ENCODE peak calls at places on chromosome 19, in ten cellular contexts. Z is IMR-90; Y is heart right ventricle; M is cardiac muscle cell; T is body of pancreas; N is Peyer's patch; E is GM23248; H is AG04450; R is effector memory CD4-positive, alpha-beta T cell; P is left ventricle myocardium inferior. G is an unnamed sample.

GRCh38 chr19:36850646-36851442 is at the start of gene ZNF345:
- DNase-seq in Y (peak; percentile 94), M (peak; percentile 97), P (peak; percentile 90), T (peak; percentile 89), R (peak; percentile 80), Z (peak; percentile 94), E (peak; percentile 98), N (peak; percentile 93), H (peak; percentile 86), G (peak; percentile 80)

GRCh38 chr19:44925114-44925891 is 10.9 kb downstream of the APOC1 start:
- DNase-seq in E (peak; percentile 44), H (no peak), T (no peak), Z (peak; percentile 49), N (peak; percentile 47), Y (peak; percentile 60), M (peak; percentile 95), P (peak; percentile 78), R (no peak), G (no peak)

GRCh38 chr19:43430142-43430710 is 15.5 kb downstream of the TEX101 start:
- DNase-seq in R (no peak), N (no peak), T (no peak), Z (no peak), H (no peak), M (no peak), Y (no peak), E (no peak), P (no peak), G (no peak)

GRCh38 chr19:10418281-10419199 is 1.8 kb upstream of the PDE4A start:
- DNase-seq in E (peak; percentile 29), T (no peak), H (no peak), Z (no peak), N (no peak), P (no peak), M (peak; percentile 28), R (no peak), Y (no peak), G (no peak)

GRCh38 chr19:43784981-43785808 is 4.4 kb upstream of the KCNN4 start:
- DNase-seq in M (peak; percentile 72), R (peak; percentile 20), T (no peak), H (peak; percentile 29), P (no peak), E (peak; percentile 86), Z (peak; percentile 67), Y (peak; percentile 50), N (peak; percentile 52), G (no peak)

GRCh38 chr19:56993851-56994250 is 125.9 kb upstream of the USP29 start:
- DNase-seq in H (no peak), T (no peak), Z (no peak), R (no peak), E (no peak), Y (no peak), M (no peak), P (no peak), N (no peak), G (no peak)

GRCh38 chr19:33507021-33507956 is 14.3 kb downstream of the PEPD start:
- DNase-seq in M (peak; percentile 20), P (no peak), E (no peak), R (no peak), N (no peak), H (no peak), Z (no peak), Y (peak; percentile 20), T (no peak), G (no peak)

GRCh38 chr19:16206046-16206605 is 8.4 kb downstream of the AP1M1 start:
- DNase-seq in P (no peak), N (no peak), E (no peak), H (no peak), M (no peak), T (no peak), Z (no peak), Y (no peak), R (no peak), G (no peak)

GRCh38 chr19:2970201-2970838 is 7.0 kb upstream of the TLE6 start:
- DNase-seq in P (no peak), R (no peak), H (no peak), N (no peak), E (peak; percentile 50), M (peak; percentile 96), Y (no peak), T (no peak), Z (no peak), G (no peak)

GRCh38 chr19:29849234-29849633 is 37.4 kb downstream of the CCNE1 start:
- DNase-seq in R (no peak), P (no peak), M (no peak), N (no peak), T (no peak), Z (no peak), E (no peak), Y (no peak), H (no peak), G (no peak)

GRCh38 chr19:29843180-29844051 is 31.6 kb downstream of the CCNE1 start:
- DNase-seq in P (peak; percentile 36), R (no peak), Y (peak; percentile 40), N (no peak), E (peak; percentile 40), M (peak; percentile 63), Z (no peak), H (no peak), T (peak; percentile 23), G (no peak)

GRCh38 chr19:29844891-29845575 is 33.2 kb downstream of the CCNE1 start:
- DNase-seq in R (peak; percentile 92), N (peak; percentile 93), Y (peak; percentile 91), E (peak; percentile 90), M (peak; percentile 98), H (peak; percentile 74), Z (peak; percentile 88), P (peak; percentile 93), T (peak; percentile 96), G (peak; percentile 69)

GRCh38 chr19:29842471-29843179 is 30.8 kb downstream of the CCNE1 start:
- DNase-seq in E (peak; percentile 29), Y (no peak), Z (no peak), P (no peak), R (no peak), N (no peak), M (no peak), T (no peak), H (no peak), G (no peak)

GRCh38 chr19:29845576-29846176 is 33.9 kb downstream of the CCNE1 start:
- DNase-seq in N (no peak), E (peak; percentile 71), Y (peak; percentile 11), H (no peak), T (no peak), Z (peak; percentile 18), M (peak; percentile 29), R (peak; percentile 8), P (no peak), G (no peak)
- H3K9me3 ChIP-seq in N (no peaks in the 10 kb centered on the region), E (no peaks in the 10 kb centered on the region), Y (no peaks in the 10 kb centered on the region), H (peaks cover 6% of the 10 kb centered on the region), T (no peaks in the 10 kb centered on the region), Z (no peaks in the 10 kb centered on the region), M (no peaks in the 10 kb centered on the region), R (no peaks in the 10 kb centered on the region), P (no peaks in the 10 kb centered on the region), G (no peaks in the 10 kb centered on the region)

DNA sequence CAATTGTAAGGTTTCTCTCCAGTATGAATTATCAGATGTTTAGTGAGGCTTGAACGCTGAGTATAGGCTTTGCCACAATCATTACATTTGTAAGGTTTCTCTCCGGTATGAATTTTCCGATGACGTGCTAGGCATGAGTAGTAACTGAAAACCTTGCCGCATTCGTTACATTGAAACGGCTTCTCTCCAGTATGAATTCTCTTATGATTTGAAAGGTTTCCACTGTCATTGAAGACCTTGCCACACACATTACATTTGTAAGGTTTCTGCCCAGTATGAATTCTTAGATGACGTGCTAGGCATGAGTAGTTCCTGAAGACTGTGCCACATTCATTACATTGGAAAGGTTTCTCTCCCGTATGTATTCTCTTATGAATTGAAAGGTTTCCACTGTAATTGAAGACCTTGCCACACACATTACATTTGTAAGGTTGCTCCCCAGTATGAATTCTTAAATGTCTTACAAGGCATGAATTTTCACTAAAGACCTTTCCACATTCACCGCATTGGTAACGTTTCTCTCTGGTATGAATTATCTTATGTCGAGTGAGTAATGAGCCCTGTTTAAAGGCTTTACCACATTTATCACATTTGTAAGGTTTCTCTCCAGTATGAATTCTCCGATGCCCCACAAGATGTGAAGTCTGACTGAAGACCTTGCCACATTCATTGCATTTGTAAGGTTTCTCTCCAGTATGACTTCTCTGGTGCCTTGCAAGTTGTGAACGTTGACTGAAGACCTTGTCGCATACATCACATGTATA is 15.6 kb downstream of the ZNF836 start:
- DNase-seq in Z (no peak), T (no peak), E (no peak), P (no peak), Y (no peak), N (no peak), H (no peak), R (no peak), M (no peak), G (no peak)
- H3K9me3 ChIP-seq in Z (peaks cover 65% of the 10 kb centered on the region), T (peaks cover 47% of the 10 kb centered on the region), E (peaks cover 8% of the 10 kb centered on the region), P (peaks cover 82% of the 10 kb centered on the region), Y (no peaks in the 10 kb centered on the region), N (peaks cover 42% of the 10 kb centered on the region), H (peaks cover 51% of the 10 kb centered on the region), R (peaks cover 63% of the 10 kb centered on the region), M (peaks cover 9% of the 10 kb centered on the region), G (peaks cover 61% of the 10 kb centered on the region)

GRCh38 chr19:58022283-58022660 is 11.6 kb upstream of the ZSCAN1 start:
- DNase-seq in M (no peak), Z (no peak), N (no peak), T (no peak), Y (no peak), R (no peak), P (no peak), H (no peak), E (no peak), G (no peak)
- H3K9me3 ChIP-seq in M (no peaks in the 10 kb centered on the region), Z (peaks cover 32% of the 10 kb centered on the region), N (no peaks in the 10 kb centered on the region), T (peaks cover 10% of the 10 kb centered on the region), Y (no peaks in the 10 kb centered on the region), R (no peaks in the 10 kb centered on the region), P (peaks cover 10% of the 10 kb centered on the region), H (peaks cover 72% of the 10 kb centered on the region), E (no peaks in the 10 kb centered on the region), G (no peaks in the 10 kb centered on the region)

GRCh38 chr19:20102097-20102496 is 24.3 kb downstream of the ZNF90 start:
- DNase-seq in P (no peak), Z (no peak), H (no peak), T (no peak), Y (no peak), R (no peak), E (no peak), M (no peak), N (no peak), G (no peak)
- H3K9me3 ChIP-seq in P (peaks cover 91% of the 10 kb centered on the region), Z (peaks cover 20% of the 10 kb centered on the region), H (peaks cover 20% of the 10 kb centered on the region), T (peaks cover 11% of the 10 kb centered on the region), Y (no peaks in the 10 kb centered on the region), R (no peaks in the 10 kb centered on the region), E (no peaks in the 10 kb centered on the region), M (no peaks in the 10 kb centered on the region), N (no peaks in the 10 kb centered on the region), G (peaks cover 14% of the 10 kb centered on the region)

GRCh38 chr19:50215820-50216219 is 12.4 kb downstream of the MYH14 start:
- DNase-seq in E (no peak), N (no peak), Y (no peak), H (no peak), M (no peak), T (no peak), P (no peak), Z (no peak), R (no peak), G (no peak)
- H3K9me3 ChIP-seq in E (no peaks in the 10 kb centered on the region), N (peaks cover 4% of the 10 kb centered on the region), Y (no peaks in the 10 kb centered on the region), H (peaks cover 11% of the 10 kb centered on the region), M (no peaks in the 10 kb centered on the region), T (no peaks in the 10 kb centered on the region), P (peaks cover 10% of the 10 kb centered on the region), Z (peaks cover 14% of the 10 kb centered on the region), R (no peaks in the 10 kb centered on the region), G (no peaks in the 10 kb centered on the region)

G was measured in thoracic aorta.